ENCODE peak calls at places on chromosomes 12 and 14, in four cellular contexts. F, X, G and T are unnamed samples.

GRCh38 chr12:77151030-77151429 is 85.7 kb upstream of the E2F7 start:
- DNase-seq in F (no peak), X (no peak), G (no peak), T (no peak)

GRCh38 chr14:90453401-90453951 is 56.6 kb downstream of the CALM1 start:
- DNase-seq in F (no peak), X (peak), G (peak), T (no peak)

GRCh38 chr12:46963977-46964376 is 115.4 kb upstream of the PCED1B start:
- DNase-seq in F (no peak), X (peak), G (no peak), T (no peak)

GRCh38 chr12:52903855-52904508 is 894 bp downstream of the KRT8 start:
- DNase-seq in F (peak), X (peak), G (peak), T (peak)

GRCh38 chr14:90491221-90491867 is 94.5 kb downstream of the CALM1 start:
- DNase-seq in F (no peak), X (peak), G (peak), T (no peak)

GRCh38 chr12:70784042-70784668 is 136.4 kb downstream of the PTPRR start:
- DNase-seq in F (no peak), X (no peak), G (no peak), T (no peak)

GRCh38 chr12:62224601-62225000 is 35.6 kb upstream of the USP15 start:
- DNase-seq in F (no peak), X (no peak), G (no peak), T (no peak)

GRCh38 chr14:89491701-89492381 is 74.8 kb upstream of the FOXN3 start:
- DNase-seq in F (no peak), X (peak), G (no peak), T (no peak)

GRCh38 chr12:111444314-111444705 is 38.6 kb downstream of the SH2B3 start:
- DNase-seq in F (no peak), X (no peak), G (no peak), T (no peak)

DNA sequence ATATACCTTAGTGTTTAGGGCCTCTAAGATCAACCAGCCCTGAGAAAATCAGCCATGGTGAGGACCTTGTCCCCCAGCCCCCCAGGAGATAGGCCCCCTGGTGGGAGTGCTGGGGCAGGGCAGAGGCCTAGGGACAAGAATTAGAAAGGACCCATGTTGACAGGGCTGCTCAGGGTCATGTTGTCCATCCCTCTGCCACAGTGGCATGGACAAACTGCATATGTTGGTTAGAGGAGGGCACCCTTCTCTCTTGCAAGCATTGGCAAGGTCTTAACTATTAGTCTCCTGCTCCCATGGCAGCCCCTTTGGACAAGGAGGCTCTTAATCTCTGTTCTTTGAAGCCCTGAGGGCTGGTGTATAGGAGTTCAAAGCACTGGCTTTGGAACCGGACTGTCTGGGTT is 755 bp upstream of the PTPN6 start:
- DNase-seq in F (no peak), X (no peak), G (no peak), T (no peak)
- TF ChIP-seq CTCF in F (peak), X (peak), G (no peak), T (peak)

GRCh38 chr12:127964717-127965116 is 302.3 kb upstream of the TMEM132C start:
- DNase-seq in F (no peak), X (peak), G (no peak), T (no peak)
- TF ChIP-seq CTCF in F (no peak), X (peak), G (no peak), T (no peak)

GRCh38 chr12:40325349-40325960 is 100.7 kb downstream of the LRRK2 start:
- DNase-seq in F (no peak), X (peak), G (no peak), T (no peak)
- TF ChIP-seq CTCF in F (no peak), X (peak), G (peak), T (no peak)

DNA sequence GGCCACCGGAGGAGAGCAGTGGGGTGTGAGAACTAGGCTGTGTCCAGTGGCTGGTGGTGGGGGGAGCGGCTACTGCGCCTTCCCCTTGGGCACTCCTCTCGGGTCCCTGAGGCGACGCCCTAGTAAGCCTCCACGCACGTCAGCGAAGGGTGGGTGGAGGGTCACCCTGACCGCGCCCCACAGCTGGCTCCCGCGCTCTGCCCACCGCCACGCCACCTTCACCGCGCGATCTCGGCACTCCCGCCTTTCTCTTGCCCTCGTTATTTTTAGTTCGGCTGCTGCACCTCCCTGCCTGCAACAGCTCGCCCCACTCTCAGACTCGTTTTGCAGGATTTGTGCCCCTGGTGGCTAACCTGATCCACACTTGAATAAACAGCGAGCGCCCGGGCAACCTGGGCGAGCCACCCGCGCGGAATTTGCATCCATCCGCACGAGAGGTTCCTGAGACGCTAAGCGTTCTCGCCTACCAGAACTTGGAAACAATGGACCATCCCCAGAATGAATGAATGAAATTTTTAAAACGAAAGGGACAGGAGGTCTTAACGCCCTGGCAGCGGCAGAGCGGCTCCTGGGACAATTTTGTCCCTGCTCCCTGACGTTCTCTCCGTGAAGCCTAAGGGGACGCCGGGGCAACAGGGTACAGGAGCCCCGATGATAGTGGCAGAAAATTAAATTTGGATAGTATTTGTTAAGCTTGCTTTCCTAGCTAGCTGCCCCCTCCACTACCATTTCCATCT is 7.0 kb upstream of the BMP4 start:
- DNase-seq in F (no peak), X (no peak), G (peak), T (no peak)
- TF ChIP-seq CTCF in F (no peak), X (peak), G (peak), T (no peak)

DNA sequence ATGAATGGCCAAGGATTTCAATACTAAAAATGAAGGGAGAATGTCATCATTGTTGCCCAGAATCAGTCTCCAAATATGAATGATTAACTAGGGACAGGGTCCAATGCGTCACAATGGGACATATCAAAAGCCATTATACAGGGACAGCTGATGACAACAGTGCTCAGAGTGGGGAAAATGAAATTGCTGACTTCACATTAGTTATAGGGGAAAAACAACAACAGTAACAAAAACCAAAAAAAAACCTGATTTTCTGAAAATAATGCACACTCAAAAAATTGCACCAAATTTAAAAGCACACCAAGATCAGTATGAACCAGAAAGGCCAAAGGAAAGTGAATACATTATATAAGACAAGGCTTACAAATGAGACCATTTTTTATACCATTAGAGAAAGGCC is 353.2 kb upstream of the SOX5 start:
- DNase-seq in F (no peak), X (no peak), G (no peak), T (no peak)
- TF ChIP-seq CTCF in F (no peak), X (no peak), G (no peak), T (no peak)

GRCh38 chr12:92506891-92507290 is 195.9 kb upstream of the PLEKHG7 start:
- DNase-seq in F (no peak), X (no peak), G (no peak), T (no peak)
- TF ChIP-seq CTCF in F (no peak), X (no peak), G (no peak), T (no peak)

GRCh38 chr14:81264011-81264410 is 43.3 kb upstream of the GTF2A1 start:
- DNase-seq in F (no peak), X (no peak), G (no peak), T (no peak)

GRCh38 chr14:81265641-81266169 is 44.9 kb upstream of the GTF2A1 start:
- DNase-seq in F (no peak), X (no peak), G (no peak), T (no peak)

GRCh38 chr14:81269100-81269978 is 48.6 kb upstream of the GTF2A1 start:
- DNase-seq in F (no peak), X (peak), G (no peak), T (no peak)

GRCh38 chr14:81269979-81270375 is 49.2 kb upstream of the GTF2A1 start:
- DNase-seq in F (no peak), X (no peak), G (no peak), T (no peak)

DNA sequence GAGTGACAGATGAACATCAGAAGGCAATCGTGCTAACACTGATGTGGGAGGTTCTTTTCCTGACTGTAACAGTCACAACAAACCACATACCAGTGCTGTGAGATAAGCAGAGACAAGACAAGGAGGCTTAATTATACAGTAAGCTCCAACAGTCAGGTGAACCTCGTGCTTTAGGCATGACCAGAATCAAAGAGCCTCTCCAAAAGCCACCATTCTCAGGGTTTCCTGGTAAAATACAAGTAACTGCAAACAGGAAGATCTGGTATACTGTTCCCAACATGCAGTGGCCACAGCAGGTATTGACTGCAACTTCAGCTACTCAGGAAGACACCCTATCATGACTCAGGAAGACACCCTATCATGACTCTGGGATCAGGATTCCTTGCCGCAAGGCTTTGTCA is 47.3 kb upstream of the GTF2A1 start:
- DNase-seq in F (no peak), X (peak), G (no peak), T (no peak)
- TF ChIP-seq CTCF in F (no peak), X (no peak), G (no peak), T (no peak)